ENCODE peak calls at places on chromosome 6, in six cellular contexts. P is lower lobe of right lung, N is hepatocyte, L is DND-41, H is HL-60, D is dorsolateral prefrontal cortex. S is an unnamed sample.

GRCh38 chr6:104477569-104477968 is 382.1 kb downstream of the HACE1 start:
- DNase-seq in D (no peak), H (no peak), P (no peak), L (no peak), N (no peak), S (no peak)

GRCh38 chr6:33144373-33144772 is 47.9 kb downstream of the COL11A2 start:
- DNase-seq in P (no peak), D (no peak), N (no peak), H (peak; percentile 61), L (no peak), S (no peak)

GRCh38 chr6:28866342-28867077 is 57.3 kb downstream of the TRIM27 start:
- DNase-seq in P (peak; percentile 88), N (peak; percentile 80), L (peak; percentile 84), H (peak; percentile 72), D (no peak), S (peak; percentile 60)

GRCh38 chr6:26019261-26019845 is 56.8 kb downstream of the TRIM38 start:
- DNase-seq in P (no peak), D (no peak), N (no peak), L (no peak), H (no peak), S (no peak)

GRCh38 chr6:84536914-84537638 is 227.3 kb downstream of the TBX18 start:
- DNase-seq in H (no peak), L (no peak), N (no peak), P (no peak), D (no peak), S (no peak)

GRCh38 chr6:14638932-14639875 is 521.6 kb downstream of the CD83 start:
- DNase-seq in D (no peak), H (peak; percentile 4), P (no peak), L (no peak), N (peak; percentile 17), S (peak; percentile 79)

GRCh38 chr6:105785412-105785811 is 300.7 kb upstream of the PRDM1 start:
- DNase-seq in L (no peak), H (peak; percentile 87), N (no peak), D (no peak), P (peak; percentile 62), S (peak; percentile 37)

GRCh38 chr6:43128926-43129325 is 42.1 kb upstream of the SRF start:
- DNase-seq in P (no peak), D (no peak), H (no peak), N (no peak), L (no peak), S (no peak)

GRCh38 chr6:17865798-17866725 is 121.4 kb downstream of the KIF13A start:
- DNase-seq in D (peak; percentile 83), N (peak; percentile 79), H (no peak), L (no peak), P (no peak), S (peak; percentile 64)

GRCh38 chr6:150087336-150087735 is 18.4 kb upstream of the ULBP3 start:
- DNase-seq in D (no peak), L (no peak), P (no peak), H (no peak), N (no peak), S (no peak)

GRCh38 chr6:149855040-149855654 is 9.0 kb downstream of the LRP11 start:
- DNase-seq in H (no peak), L (no peak), P (no peak), N (peak; percentile 70), D (no peak), S (no peak)

GRCh38 chr6:11921017-11921438 is 91.1 kb upstream of the HIVEP1 start:
- DNase-seq in L (no peak), P (no peak), D (no peak), N (peak; percentile 89), H (no peak), S (peak; percentile 62)

GRCh38 chr6:117910549-117910948 is 3.5 kb downstream of the SLC35F1 start:
- DNase-seq in H (no peak), N (no peak), P (no peak), L (no peak), D (no peak), S (no peak)
- H3K27ac ChIP-seq in H (no peak overlapping the region), N (no peak overlapping the region), P (no peak overlapping the region), L (no peak overlapping the region), D (no peak overlapping the region), S (no peak overlapping the region)

DNA sequence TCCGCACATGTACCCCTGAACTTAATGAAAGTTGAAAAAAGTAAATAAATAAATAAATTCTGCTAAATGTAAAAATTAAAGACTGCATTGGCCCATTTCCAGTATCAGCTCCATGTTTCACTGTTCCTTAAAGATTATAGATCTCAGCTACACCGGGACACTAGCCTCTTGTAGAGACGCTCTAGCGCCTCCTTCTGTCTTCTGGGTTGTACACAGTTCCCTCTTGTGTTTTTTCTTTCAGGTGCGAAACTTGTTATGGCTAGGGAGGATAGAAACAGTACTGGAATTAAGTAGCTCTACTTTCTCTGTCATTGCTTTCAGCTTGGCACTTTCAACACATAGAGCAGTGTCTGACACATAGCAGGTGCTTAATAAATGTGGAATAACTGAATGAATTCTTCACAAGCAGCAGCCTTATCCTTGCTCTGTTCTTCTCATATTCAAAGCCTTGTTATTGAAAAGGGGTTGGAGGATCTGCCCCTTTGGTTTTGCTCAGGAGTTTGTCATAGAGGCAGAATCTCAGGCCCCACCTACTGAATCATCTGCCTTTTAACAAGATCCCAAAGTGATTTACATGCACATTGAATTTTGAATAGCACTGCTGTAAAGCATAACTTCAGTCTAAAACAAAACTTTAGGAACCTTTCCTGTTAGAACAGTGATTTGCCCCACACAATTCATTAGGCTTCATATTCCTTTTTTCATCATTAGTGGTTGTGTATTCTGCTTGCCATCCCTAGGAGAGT is 92.3 kb downstream of the FIG4 start:
- DNase-seq in P (no peak), N (no peak), L (no peak), D (no peak), H (no peak), S (no peak)
- TF ChIP-seq CTCF in P (peak; percentile 19), N (peak; percentile 11), L (peak; percentile 46), D (no peak), H (no peak), S (no peak)

GRCh38 chr6:114375803-114376202 is 33.0 kb upstream of the HS3ST5 start:
- DNase-seq in L (no peak), N (no peak), H (no peak), P (no peak), D (no peak), S (no peak)
- H3K27ac ChIP-seq in L (no peak overlapping the region), N (no peak overlapping the region), H (no peak overlapping the region), P (no peak overlapping the region), D (no peak overlapping the region), S (no peak overlapping the region)

DNA sequence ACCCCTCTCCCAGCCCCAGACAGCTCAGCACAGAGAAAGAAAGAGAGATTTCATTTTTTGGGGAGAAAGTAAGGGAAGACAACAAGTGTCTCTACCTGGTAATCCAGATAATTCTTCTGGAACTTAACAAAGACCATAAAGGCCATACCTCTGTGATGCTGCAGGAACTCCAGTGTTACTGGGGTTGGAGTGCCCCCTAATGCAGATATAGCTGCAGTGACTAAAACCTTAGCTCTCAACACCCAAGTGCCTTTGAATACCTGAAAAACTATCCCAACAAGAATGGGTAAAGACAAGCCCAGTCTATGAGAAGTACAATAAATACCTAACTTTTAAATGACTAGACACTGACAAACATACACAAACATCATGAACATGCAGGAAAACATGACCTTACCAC is 365.3 kb upstream of the PTCHD4 start:
- DNase-seq in N (peak; percentile 28), D (no peak), L (no peak), H (no peak), P (no peak), S (no peak)
- TF ChIP-seq CTCF in N (peak; percentile 34), D (no peak), L (no peak), H (no peak), P (no peak), S (no peak)

GRCh38 chr6:36603222-36604089 is 9.3 kb downstream of the SRSF3 start:
- DNase-seq in H (no peak), D (no peak), L (no peak), N (no peak), P (no peak), S (no peak)
- H3K27ac ChIP-seq in H (no peak overlapping the region), D (no peak overlapping the region), L (no peak overlapping the region), N (no peak overlapping the region), P (no peak overlapping the region), S (no peak overlapping the region)

GRCh38 chr6:107869871-107870270 is 45.8 kb upstream of the SCML4 start:
- DNase-seq in N (no peak), L (no peak), P (no peak), D (no peak), H (no peak), S (no peak)

GRCh38 chr6:107867302-107867615 is 43.1 kb upstream of the SCML4 start:
- DNase-seq in H (no peak), D (no peak), N (no peak), P (no peak), L (no peak), S (no peak)

GRCh38 chr6:107864235-107864970 is 40.3 kb upstream of the SCML4 start:
- DNase-seq in D (no peak), P (no peak), H (no peak), L (no peak), N (no peak), S (no peak)

GRCh38 chr6:107868867-107869611 is 44.9 kb upstream of the SCML4 start:
- DNase-seq in L (no peak), N (no peak), H (no peak), D (no peak), P (no peak), S (no peak)

GRCh38 chr6:107866606-107867301 is 42.6 kb upstream of the SCML4 start:
- DNase-seq in L (peak; percentile 30), H (peak; percentile 18), D (no peak), P (no peak), N (peak; percentile 54), S (no peak)
- TF ChIP-seq CTCF in L (peak; percentile 66), H (no peak), D (peak; percentile 53), P (peak; percentile 45), N (peak; percentile 57), S (peak; percentile 17)

DNA sequence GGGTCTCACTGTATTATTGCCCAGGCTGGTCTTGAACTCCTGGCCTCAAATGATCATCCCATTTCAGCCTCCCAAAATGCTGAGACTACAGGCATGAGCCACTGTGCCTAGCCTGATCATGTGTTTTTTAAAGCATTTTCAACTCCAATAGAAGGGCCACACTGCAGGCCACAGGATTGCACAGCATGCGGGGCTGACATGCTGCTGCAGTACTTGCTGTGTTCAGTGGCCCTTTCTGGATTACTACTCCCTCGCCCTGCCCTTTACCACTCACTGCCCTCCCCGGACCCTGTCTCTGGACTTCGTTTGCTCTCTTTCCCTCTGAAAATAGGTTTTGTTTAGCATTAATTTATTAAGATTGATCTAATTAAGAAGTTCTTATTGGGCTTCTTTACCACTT is 37.3 kb downstream of the HECA start:
- DNase-seq in N (no peak), D (no peak), P (no peak), H (no peak), L (no peak), S (no peak)
- H3K27ac ChIP-seq in N (peak overlapping the region; percentile 48), D (no peak overlapping the region), P (no peak overlapping the region), H (no peak overlapping the region), L (no peak overlapping the region), S (no peak overlapping the region)

GRCh38 chr6:138308728-138309110 is 69.0 kb upstream of the SMIM28 start:
- DNase-seq in L (no peak), H (no peak), D (no peak), P (no peak), N (no peak), S (no peak)
- TF ChIP-seq CTCF in L (no peak), H (no peak), D (no peak), P (peak; percentile 0), N (no peak), S (no peak)

S was measured in heart left ventricle.